ENCODE peak calls at places on chromosomes 1 and 21, in seven cellular contexts. P, X, I, W, Z, Q and M are unnamed samples.

GRCh38 chr1:27157194-27157593 is 2.3 kb upstream of the SLC9A1 start:
- DNase-seq in Z (no peak), W (no peak), X (no peak), P (no peak), Q (no peak), I (no peak), M (no peak)

GRCh38 chr1:6014130-6014999 is 22.1 kb upstream of the NPHP4 start:
- DNase-seq in P (peak), Z (no peak), W (no peak), Q (no peak), X (no peak), I (no peak), M (no peak)

GRCh38 chr1:103275725-103276124 is 167.4 kb upstream of the COL11A1 start:
- DNase-seq in Z (no peak), I (no peak), Q (no peak), P (no peak), W (no peak), X (no peak), M (no peak)

GRCh38 chr1:82226198-82226505 is 425.4 kb downstream of the ADGRL2 start:
- DNase-seq in Q (no peak), P (no peak), W (no peak), Z (no peak), I (peak), X (no peak), M (peak)

GRCh38 chr1:231663211-231663792 is 36.7 kb downstream of the DISC1 start:
- DNase-seq in Z (peak), X (no peak), W (no peak), Q (no peak), I (no peak), P (no peak), M (no peak)

GRCh38 chr21:26107439-26107838 is 63.1 kb downstream of the APP start:
- DNase-seq in Q (peak), X (no peak), Z (no peak), W (no peak), I (peak), P (no peak), M (no peak)

GRCh38 chr21:26776320-26777021 is 68.7 kb downstream of the ADAMTS1 start:
- DNase-seq in W (no peak), Q (no peak), Z (no peak), I (no peak), X (no peak), P (no peak), M (no peak)

GRCh38 chr1:20089328-20090077 is 19.5 kb downstream of the PLA2G5 start:
- DNase-seq in Q (peak), W (no peak), P (no peak), Z (no peak), I (no peak), X (no peak), M (no peak)

GRCh38 chr1:239253032-239253431 is 133.3 kb upstream of the CHRM3 start:
- DNase-seq in I (no peak), P (no peak), X (no peak), Q (no peak), W (no peak), Z (no peak), M (no peak)

GRCh38 chr1:109714661-109715372 is 2.8 kb downstream of the GSTM5 start:
- DNase-seq in Z (no peak), P (no peak), W (no peak), I (no peak), Q (no peak), X (no peak), M (no peak)

GRCh38 chr1:206808615-206809014 is 36.3 kb upstream of the IL10 start:
- DNase-seq in W (no peak), Q (peak), P (no peak), X (no peak), I (no peak), Z (peak), M (no peak)

GRCh38 chr1:9442266-9442846 is 96.9 kb upstream of the SLC25A33 start:
- DNase-seq in W (no peak), X (peak), I (peak), Z (peak), P (no peak), Q (peak), M (peak)

GRCh38 chr21:34807881-34808568 is 139.2 kb downstream of the CLIC6 start:
- DNase-seq in Q (no peak), Z (no peak), P (peak), W (no peak), I (no peak), X (no peak), M (no peak)

GRCh38 chr1:117142200-117142599 is 20.7 kb upstream of the TRIM45 start:
- DNase-seq in P (no peak), Q (no peak), Z (no peak), I (no peak), W (no peak), X (no peak), M (no peak)